ENCODE peak calls at places on chromosome 17, in nine cellular contexts. One of them, this sample, is unnamed.

GRCh38 chr17:77555741-77556291 is 402.7 kb upstream of the TNRC6C start:
- DNase-seq in SK-N-SH: peak; percentile 92
- DNase-seq in HCT116: no peak
- DNase-seq in MM.1S: no peak
- DNase-seq in hepatocyte: peak; percentile 60
- DNase-seq in GM23338: no peak
- DNase-seq in neural progenitor cell: peak; percentile 31
- DNase-seq in OCI-LY7: no peak
- DNase-seq in GM23248: no peak
- DNase-seq in this sample: peak; percentile 25

GRCh38 chr17:59466943-59467801 is 98.2 kb upstream of the DHX40 start:
- DNase-seq in neural progenitor cell: peak; percentile 19
- DNase-seq in SK-N-SH: no peak
- DNase-seq in GM23338: no peak
- DNase-seq in HCT116: no peak
- DNase-seq in hepatocyte: no peak
- DNase-seq in GM23248: no peak
- DNase-seq in MM.1S: no peak
- DNase-seq in OCI-LY7: no peak
- DNase-seq in this sample: no peak

GRCh38 chr17:2593846-2594656 is 597 bp downstream of the PAFAH1B1 start:
- DNase-seq in hepatocyte: peak; percentile 91
- DNase-seq in OCI-LY7: peak; percentile 81
- DNase-seq in MM.1S: peak; percentile 68
- DNase-seq in HCT116: peak; percentile 50
- DNase-seq in SK-N-SH: peak; percentile 91
- DNase-seq in GM23338: peak; percentile 87
- DNase-seq in neural progenitor cell: peak; percentile 95
- DNase-seq in GM23248: peak; percentile 87
- DNase-seq in this sample: peak; percentile 51

GRCh38 chr17:73248532-73248931 is 13.1 kb downstream of the CPSF4L start:
- DNase-seq in GM23248: no peak
- DNase-seq in MM.1S: no peak
- DNase-seq in HCT116: no peak
- DNase-seq in SK-N-SH: no peak
- DNase-seq in hepatocyte: no peak
- DNase-seq in GM23338: no peak
- DNase-seq in OCI-LY7: no peak
- DNase-seq in neural progenitor cell: no peak
- DNase-seq in this sample: no peak

GRCh38 chr17:58006563-58006923 is 503 bp downstream of the SRSF1 start:
- DNase-seq in OCI-LY7: peak; percentile 73
- DNase-seq in neural progenitor cell: peak; percentile 59
- DNase-seq in GM23248: peak; percentile 89
- DNase-seq in HCT116: peak; percentile 49
- DNase-seq in hepatocyte: peak; percentile 93
- DNase-seq in MM.1S: peak; percentile 59
- DNase-seq in SK-N-SH: peak; percentile 86
- DNase-seq in GM23338: peak; percentile 75
- DNase-seq in this sample: peak; percentile 74

GRCh38 chr17:7984904-7985303 is 17.5 kb upstream of the GUCY2D start:
- DNase-seq in GM23338: no peak
- DNase-seq in HCT116: no peak
- DNase-seq in MM.1S: no peak
- DNase-seq in SK-N-SH: no peak
- DNase-seq in neural progenitor cell: no peak
- DNase-seq in GM23248: no peak
- DNase-seq in OCI-LY7: no peak
- DNase-seq in hepatocyte: no peak
- DNase-seq in this sample: no peak

GRCh38 chr17:79921411-79922160 is 82.3 kb upstream of the CBX4 start:
- DNase-seq in SK-N-SH: no peak
- DNase-seq in OCI-LY7: no peak
- DNase-seq in GM23338: no peak
- DNase-seq in neural progenitor cell: no peak
- DNase-seq in hepatocyte: no peak
- DNase-seq in MM.1S: peak; percentile 87
- DNase-seq in HCT116: no peak
- DNase-seq in GM23248: no peak
- DNase-seq in this sample: no peak

GRCh38 chr17:34579017-34579946 is at the start of gene TMEM132E:
- DNase-seq in MM.1S: no peak
- DNase-seq in SK-N-SH: peak; percentile 75
- DNase-seq in GM23338: peak; percentile 82
- DNase-seq in hepatocyte: peak; percentile 68
- DNase-seq in OCI-LY7: no peak
- DNase-seq in HCT116: no peak
- DNase-seq in neural progenitor cell: peak; percentile 91
- DNase-seq in GM23248: peak; percentile 51
- DNase-seq in this sample: no peak

GRCh38 chr17:76397687-76398522 is 13.5 kb downstream of the SPHK1 start:
- DNase-seq in GM23248: peak; percentile 87
- DNase-seq in HCT116: peak; percentile 68
- DNase-seq in neural progenitor cell: peak; percentile 89
- DNase-seq in SK-N-SH: peak; percentile 92
- DNase-seq in MM.1S: peak; percentile 81
- DNase-seq in GM23338: peak; percentile 94
- DNase-seq in OCI-LY7: peak; percentile 88
- DNase-seq in hepatocyte: peak; percentile 92
- DNase-seq in this sample: peak; percentile 97

GRCh38 chr17:41957058-41957868 is 9.3 kb upstream of the CNP start:
- DNase-seq in MM.1S: no peak
- DNase-seq in SK-N-SH: no peak
- DNase-seq in OCI-LY7: no peak
- DNase-seq in HCT116: no peak
- DNase-seq in GM23248: no peak
- DNase-seq in GM23338: peak; percentile 60
- DNase-seq in hepatocyte: no peak
- DNase-seq in neural progenitor cell: peak; percentile 15
- DNase-seq in this sample: no peak

GRCh38 chr17:7959503-7960253 is 27.7 kb downstream of the CNTROB start:
- DNase-seq in OCI-LY7: no peak
- DNase-seq in GM23338: no peak
- DNase-seq in SK-N-SH: no peak
- DNase-seq in neural progenitor cell: no peak
- DNase-seq in hepatocyte: no peak
- DNase-seq in GM23248: peak; percentile 2
- DNase-seq in HCT116: no peak
- DNase-seq in MM.1S: no peak
- DNase-seq in this sample: no peak

GRCh38 chr17:50638851-50639767 is 4.4 kb downstream of the ABCC3 start:
- DNase-seq in SK-N-SH: peak; percentile 81
- DNase-seq in GM23248: peak; percentile 98
- DNase-seq in HCT116: peak; percentile 99
- DNase-seq in neural progenitor cell: no peak
- DNase-seq in MM.1S: no peak
- DNase-seq in OCI-LY7: no peak
- DNase-seq in GM23338: no peak
- DNase-seq in hepatocyte: peak; percentile 85
- DNase-seq in this sample: peak; percentile 100

GRCh38 chr17:8004899-8005298 is 2.5 kb downstream of the GUCY2D start:
- DNase-seq in GM23248: peak; percentile 83
- DNase-seq in SK-N-SH: no peak
- DNase-seq in GM23338: no peak
- DNase-seq in MM.1S: no peak
- DNase-seq in hepatocyte: no peak
- DNase-seq in HCT116: no peak
- DNase-seq in neural progenitor cell: no peak
- DNase-seq in OCI-LY7: no peak
- DNase-seq in this sample: no peak

GRCh38 chr17:62751350-62751691 is 56.8 kb downstream of the MARCHF10 start:
- DNase-seq in OCI-LY7: no peak
- DNase-seq in SK-N-SH: no peak
- DNase-seq in GM23248: no peak
- DNase-seq in MM.1S: no peak
- DNase-seq in hepatocyte: no peak
- DNase-seq in GM23338: no peak
- DNase-seq in neural progenitor cell: no peak
- DNase-seq in HCT116: no peak
- DNase-seq in this sample: no peak

GRCh38 chr17:15908378-15908777 is 36.6 kb upstream of the ADORA2B start:
- DNase-seq in hepatocyte: no peak
- DNase-seq in SK-N-SH: no peak
- DNase-seq in HCT116: no peak
- DNase-seq in GM23248: no peak
- DNase-seq in neural progenitor cell: no peak
- DNase-seq in OCI-LY7: no peak
- DNase-seq in MM.1S: no peak
- DNase-seq in GM23338: no peak
- DNase-seq in this sample: no peak

GRCh38 chr17:73247728-73248127 is 14.0 kb downstream of the CPSF4L start:
- DNase-seq in MM.1S: no peak
- DNase-seq in neural progenitor cell: no peak
- DNase-seq in HCT116: no peak
- DNase-seq in GM23248: no peak
- DNase-seq in GM23338: no peak
- DNase-seq in hepatocyte: no peak
- DNase-seq in SK-N-SH: no peak
- DNase-seq in OCI-LY7: no peak
- DNase-seq in this sample: no peak

GRCh38 chr17:15157051-15157450 is 108.1 kb downstream of the PMP22 start:
- DNase-seq in GM23248: peak; percentile 75
- DNase-seq in GM23338: no peak
- DNase-seq in SK-N-SH: no peak
- DNase-seq in hepatocyte: no peak
- DNase-seq in OCI-LY7: no peak
- DNase-seq in neural progenitor cell: no peak
- DNase-seq in MM.1S: no peak
- DNase-seq in HCT116: no peak
- DNase-seq in this sample: no peak

DNA sequence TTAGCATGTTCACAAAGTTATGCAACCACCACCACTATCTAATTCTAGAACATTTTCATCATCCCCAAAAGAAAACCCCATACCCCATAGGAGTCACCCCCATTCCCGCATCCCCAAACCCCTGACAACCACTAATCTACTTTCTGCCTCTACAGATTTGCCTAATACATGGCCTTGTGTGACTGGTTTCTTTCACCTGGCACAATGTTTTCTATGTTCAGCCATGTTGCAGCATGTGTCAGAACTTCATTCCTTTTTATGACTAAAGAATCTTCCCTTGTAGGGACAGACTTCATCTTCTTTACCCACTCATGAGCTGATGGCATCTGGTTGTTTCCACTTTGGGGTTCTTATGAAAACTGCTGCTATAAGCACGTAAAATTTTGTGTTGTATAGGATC is 34.6 kb downstream of the CYTH1 start:
- DNase-seq in hepatocyte: no peak
- DNase-seq in OCI-LY7: no peak
- DNase-seq in GM23248: peak; percentile 76
- DNase-seq in HCT116: no peak
- DNase-seq in MM.1S: peak; percentile 7
- DNase-seq in SK-N-SH: no peak
- DNase-seq in GM23338: no peak
- DNase-seq in neural progenitor cell: no peak
- DNase-seq in this sample: no peak
- H3K4me1 ChIP-seq in hepatocyte: no peaks in the 10 kb centered on the region
- H3K4me1 ChIP-seq in OCI-LY7: peaks cover 92% of the 10 kb centered on the region
- H3K4me1 ChIP-seq in GM23248: peaks cover 29% of the 10 kb centered on the region
- H3K4me1 ChIP-seq in HCT116: peaks cover 10% of the 10 kb centered on the region
- H3K4me1 ChIP-seq in MM.1S: peaks cover 75% of the 10 kb centered on the region
- H3K4me1 ChIP-seq in SK-N-SH: peaks cover 9% of the 10 kb centered on the region
- H3K4me1 ChIP-seq in GM23338: peaks cover 8% of the 10 kb centered on the region
- H3K4me1 ChIP-seq in neural progenitor cell: no peaks in the 10 kb centered on the region
- H3K4me1 ChIP-seq in this sample: peaks cover 11% of the 10 kb centered on the region

GRCh38 chr17:48790607-48791127 is 26.4 kb downstream of the TTLL6 start:
- DNase-seq in hepatocyte: no peak
- DNase-seq in GM23338: no peak
- DNase-seq in GM23248: no peak
- DNase-seq in SK-N-SH: no peak
- DNase-seq in neural progenitor cell: no peak
- DNase-seq in MM.1S: no peak
- DNase-seq in HCT116: no peak
- DNase-seq in OCI-LY7: no peak
- DNase-seq in this sample: no peak
- TF ChIP-seq EZH2phosphoT487 in hepatocyte: no peak
- TF ChIP-seq EZH2phosphoT487 in GM23338: no peak
- TF ChIP-seq EZH2phosphoT487 in GM23248: no peak
- TF ChIP-seq EZH2phosphoT487 in SK-N-SH: no peak
- TF ChIP-seq EZH2phosphoT487 in neural progenitor cell: no peak
- TF ChIP-seq EZH2phosphoT487 in MM.1S: no peak
- TF ChIP-seq EZH2phosphoT487 in HCT116: no peak
- TF ChIP-seq EZH2phosphoT487 in OCI-LY7: no peak
- TF ChIP-seq EZH2phosphoT487 in this sample: no peak

GRCh38 chr17:81404557-81405165 is 9.4 kb downstream of the BAHCC1 start:
- DNase-seq in MM.1S: no peak
- DNase-seq in SK-N-SH: no peak
- DNase-seq in neural progenitor cell: no peak
- DNase-seq in GM23338: no peak
- DNase-seq in OCI-LY7: peak; percentile 35
- DNase-seq in hepatocyte: no peak
- DNase-seq in HCT116: no peak
- DNase-seq in GM23248: no peak
- DNase-seq in this sample: no peak
- H3K4me1 ChIP-seq in MM.1S: no peaks in the 10 kb centered on the region
- H3K4me1 ChIP-seq in SK-N-SH: peaks cover 70% of the 10 kb centered on the region
- H3K4me1 ChIP-seq in neural progenitor cell: peaks cover 56% of the 10 kb centered on the region
- H3K4me1 ChIP-seq in GM23338: peaks cover 28% of the 10 kb centered on the region
- H3K4me1 ChIP-seq in OCI-LY7: peaks cover 11% of the 10 kb centered on the region
- H3K4me1 ChIP-seq in hepatocyte: peaks cover 61% of the 10 kb centered on the region
- H3K4me1 ChIP-seq in HCT116: peaks cover 19% of the 10 kb centered on the region
- H3K4me1 ChIP-seq in GM23248: peaks cover 26% of the 10 kb centered on the region
- H3K4me1 ChIP-seq in this sample: peaks cover 7% of the 10 kb centered on the region

GRCh38 chr17:28928061-28928460 is 23.3 kb downstream of the PHF12 start:
- DNase-seq in HCT116: no peak
- DNase-seq in hepatocyte: no peak
- DNase-seq in OCI-LY7: no peak
- DNase-seq in MM.1S: no peak
- DNase-seq in neural progenitor cell: no peak
- DNase-seq in GM23248: peak; percentile 48
- DNase-seq in GM23338: no peak
- DNase-seq in SK-N-SH: no peak
- DNase-seq in this sample: no peak
- TF ChIP-seq EZH2phosphoT487 in HCT116: no peak
- TF ChIP-seq EZH2phosphoT487 in hepatocyte: no peak
- TF ChIP-seq EZH2phosphoT487 in OCI-LY7: no peak
- TF ChIP-seq EZH2phosphoT487 in MM.1S: no peak
- TF ChIP-seq EZH2phosphoT487 in neural progenitor cell: no peak
- TF ChIP-seq EZH2phosphoT487 in GM23248: no peak
- TF ChIP-seq EZH2phosphoT487 in GM23338: no peak
- TF ChIP-seq EZH2phosphoT487 in SK-N-SH: no peak
- TF ChIP-seq EZH2phosphoT487 in this sample: no peak

GRCh38 chr17:75390982-75391381 is 14.5 kb downstream of the GRB2 start:
- DNase-seq in GM23338: no peak
- DNase-seq in neural progenitor cell: no peak
- DNase-seq in GM23248: peak; percentile 73
- DNase-seq in MM.1S: no peak
- DNase-seq in hepatocyte: no peak
- DNase-seq in HCT116: no peak
- DNase-seq in OCI-LY7: no peak
- DNase-seq in SK-N-SH: no peak
- DNase-seq in this sample: no peak
- H3K4me1 ChIP-seq in GM23338: peaks cover 23% of the 10 kb centered on the region
- H3K4me1 ChIP-seq in neural progenitor cell: peaks cover 26% of the 10 kb centered on the region
- H3K4me1 ChIP-seq in GM23248: peaks cover 43% of the 10 kb centered on the region
- H3K4me1 ChIP-seq in MM.1S: peaks cover 21% of the 10 kb centered on the region
- H3K4me1 ChIP-seq in hepatocyte: peaks cover 37% of the 10 kb centered on the region
- H3K4me1 ChIP-seq in HCT116: peaks cover 19% of the 10 kb centered on the region
- H3K4me1 ChIP-seq in OCI-LY7: peaks cover 52% of the 10 kb centered on the region
- H3K4me1 ChIP-seq in SK-N-SH: peaks cover 12% of the 10 kb centered on the region
- H3K4me1 ChIP-seq in this sample: peaks cover 27% of the 10 kb centered on the region